ENCODE peak calls at places on chromosomes 6 and 20, in seven cellular contexts. One of them, this sample, is unnamed.

GRCh38 chr6:108779521-108779920 is 68.7 kb upstream of the ARMC2 start:
- DNase-seq in NB4: no peak
- DNase-seq in stimulated activated CD4-positive, alpha-beta T cell treated with anti-CD3 and anti-CD28 coated beads, TNF-alpha, amount 100 ng/mL, for 4 hours: no peak
- DNase-seq in AG08395: peak
- DNase-seq in omental fat pad: no peak
- DNase-seq in stimulated activated CD8-positive, alpha-beta memory T cell treated with anti-CD3 and anti-CD28 coated beads, Interleukin-7, amount 100 ng/mL, for 4 hours: no peak
- DNase-seq in posterior vena cava: no peak
- DNase-seq in this sample: no peak

GRCh38 chr6:167850792-167851191 is 24.1 kb downstream of the AFDN start:
- DNase-seq in NB4: no peak
- DNase-seq in stimulated activated CD4-positive, alpha-beta T cell treated with anti-CD3 and anti-CD28 coated beads, TNF-alpha, amount 100 ng/mL, for 4 hours: no peak
- DNase-seq in AG08395: no peak
- DNase-seq in omental fat pad: no peak
- DNase-seq in stimulated activated CD8-positive, alpha-beta memory T cell treated with anti-CD3 and anti-CD28 coated beads, Interleukin-7, amount 100 ng/mL, for 4 hours: no peak
- DNase-seq in posterior vena cava: no peak
- DNase-seq in this sample: no peak

GRCh38 chr6:48671506-48671905 is 560.5 kb upstream of the PTCHD4 start:
- DNase-seq in NB4: no peak
- DNase-seq in stimulated activated CD4-positive, alpha-beta T cell treated with anti-CD3 and anti-CD28 coated beads, TNF-alpha, amount 100 ng/mL, for 4 hours: no peak
- DNase-seq in AG08395: no peak
- DNase-seq in omental fat pad: no peak
- DNase-seq in stimulated activated CD8-positive, alpha-beta memory T cell treated with anti-CD3 and anti-CD28 coated beads, Interleukin-7, amount 100 ng/mL, for 4 hours: no peak
- DNase-seq in posterior vena cava: no peak
- DNase-seq in this sample: no peak

GRCh38 chr6:20438462-20439070 is 36.9 kb downstream of the E2F3 start:
- DNase-seq in NB4: no peak
- DNase-seq in stimulated activated CD4-positive, alpha-beta T cell treated with anti-CD3 and anti-CD28 coated beads, TNF-alpha, amount 100 ng/mL, for 4 hours: no peak
- DNase-seq in AG08395: peak
- DNase-seq in omental fat pad: no peak
- DNase-seq in stimulated activated CD8-positive, alpha-beta memory T cell treated with anti-CD3 and anti-CD28 coated beads, Interleukin-7, amount 100 ng/mL, for 4 hours: no peak
- DNase-seq in posterior vena cava: no peak
- DNase-seq in this sample: no peak

GRCh38 chr6:706819-707381 is 14.0 kb upstream of the EXOC2 start:
- DNase-seq in NB4: no peak
- DNase-seq in stimulated activated CD4-positive, alpha-beta T cell treated with anti-CD3 and anti-CD28 coated beads, TNF-alpha, amount 100 ng/mL, for 4 hours: no peak
- DNase-seq in AG08395: no peak
- DNase-seq in omental fat pad: no peak
- DNase-seq in stimulated activated CD8-positive, alpha-beta memory T cell treated with anti-CD3 and anti-CD28 coated beads, Interleukin-7, amount 100 ng/mL, for 4 hours: no peak
- DNase-seq in posterior vena cava: no peak
- DNase-seq in this sample: no peak

GRCh38 chr20:49641683-49642649 is 71.7 kb downstream of the B4GALT5 start:
- DNase-seq in NB4: no peak
- DNase-seq in stimulated activated CD4-positive, alpha-beta T cell treated with anti-CD3 and anti-CD28 coated beads, TNF-alpha, amount 100 ng/mL, for 4 hours: no peak
- DNase-seq in AG08395: no peak
- DNase-seq in omental fat pad: no peak
- DNase-seq in stimulated activated CD8-positive, alpha-beta memory T cell treated with anti-CD3 and anti-CD28 coated beads, Interleukin-7, amount 100 ng/mL, for 4 hours: no peak
- DNase-seq in posterior vena cava: no peak
- DNase-seq in this sample: no peak

GRCh38 chr20:54726687-54727086 is 251.3 kb downstream of the DOK5 start:
- DNase-seq in NB4: peak
- DNase-seq in stimulated activated CD4-positive, alpha-beta T cell treated with anti-CD3 and anti-CD28 coated beads, TNF-alpha, amount 100 ng/mL, for 4 hours: no peak
- DNase-seq in AG08395: no peak
- DNase-seq in omental fat pad: no peak
- DNase-seq in stimulated activated CD8-positive, alpha-beta memory T cell treated with anti-CD3 and anti-CD28 coated beads, Interleukin-7, amount 100 ng/mL, for 4 hours: no peak
- DNase-seq in posterior vena cava: no peak
- DNase-seq in this sample: no peak

GRCh38 chr6:157929076-157929475 is 52.6 kb upstream of the SYNJ2 start:
- DNase-seq in NB4: no peak
- DNase-seq in stimulated activated CD4-positive, alpha-beta T cell treated with anti-CD3 and anti-CD28 coated beads, TNF-alpha, amount 100 ng/mL, for 4 hours: no peak
- DNase-seq in AG08395: no peak
- DNase-seq in omental fat pad: no peak
- DNase-seq in stimulated activated CD8-positive, alpha-beta memory T cell treated with anti-CD3 and anti-CD28 coated beads, Interleukin-7, amount 100 ng/mL, for 4 hours: no peak
- DNase-seq in posterior vena cava: no peak
- DNase-seq in this sample: no peak

GRCh38 chr20:62445553-62446340 is 18.4 kb upstream of the RBBP8NL start:
- DNase-seq in NB4: no peak
- DNase-seq in stimulated activated CD4-positive, alpha-beta T cell treated with anti-CD3 and anti-CD28 coated beads, TNF-alpha, amount 100 ng/mL, for 4 hours: no peak
- DNase-seq in AG08395: no peak
- DNase-seq in omental fat pad: no peak
- DNase-seq in stimulated activated CD8-positive, alpha-beta memory T cell treated with anti-CD3 and anti-CD28 coated beads, Interleukin-7, amount 100 ng/mL, for 4 hours: no peak
- DNase-seq in posterior vena cava: no peak
- DNase-seq in this sample: no peak

GRCh38 chr6:56370591-56371198 is 123.3 kb upstream of the COL21A1 start:
- DNase-seq in NB4: peak
- DNase-seq in stimulated activated CD4-positive, alpha-beta T cell treated with anti-CD3 and anti-CD28 coated beads, TNF-alpha, amount 100 ng/mL, for 4 hours: no peak
- DNase-seq in AG08395: peak
- DNase-seq in omental fat pad: no peak
- DNase-seq in stimulated activated CD8-positive, alpha-beta memory T cell treated with anti-CD3 and anti-CD28 coated beads, Interleukin-7, amount 100 ng/mL, for 4 hours: no peak
- DNase-seq in posterior vena cava: no peak
- DNase-seq in this sample: no peak

GRCh38 chr20:49676581-49677291 is 36.9 kb downstream of the B4GALT5 start:
- DNase-seq in NB4: peak
- DNase-seq in stimulated activated CD4-positive, alpha-beta T cell treated with anti-CD3 and anti-CD28 coated beads, TNF-alpha, amount 100 ng/mL, for 4 hours: no peak
- DNase-seq in AG08395: peak
- DNase-seq in omental fat pad: no peak
- DNase-seq in stimulated activated CD8-positive, alpha-beta memory T cell treated with anti-CD3 and anti-CD28 coated beads, Interleukin-7, amount 100 ng/mL, for 4 hours: peak
- DNase-seq in posterior vena cava: no peak
- DNase-seq in this sample: no peak

GRCh38 chr20:44836596-44837120 is 26.3 kb upstream of the RIMS4 start:
- DNase-seq in NB4: no peak
- DNase-seq in stimulated activated CD4-positive, alpha-beta T cell treated with anti-CD3 and anti-CD28 coated beads, TNF-alpha, amount 100 ng/mL, for 4 hours: no peak
- DNase-seq in AG08395: no peak
- DNase-seq in omental fat pad: no peak
- DNase-seq in stimulated activated CD8-positive, alpha-beta memory T cell treated with anti-CD3 and anti-CD28 coated beads, Interleukin-7, amount 100 ng/mL, for 4 hours: no peak
- DNase-seq in posterior vena cava: no peak
- DNase-seq in this sample: no peak

GRCh38 chr6:33298773-33299236 is at the start of gene RGL2:
- DNase-seq in NB4: peak
- DNase-seq in stimulated activated CD4-positive, alpha-beta T cell treated with anti-CD3 and anti-CD28 coated beads, TNF-alpha, amount 100 ng/mL, for 4 hours: peak
- DNase-seq in AG08395: peak
- DNase-seq in omental fat pad: no peak
- DNase-seq in stimulated activated CD8-positive, alpha-beta memory T cell treated with anti-CD3 and anti-CD28 coated beads, Interleukin-7, amount 100 ng/mL, for 4 hours: peak
- DNase-seq in posterior vena cava: peak
- DNase-seq in this sample: peak

GRCh38 chr6:91713911-91714310 is 1127.0 kb upstream of the MAP3K7 start:
- DNase-seq in NB4: no peak
- DNase-seq in stimulated activated CD4-positive, alpha-beta T cell treated with anti-CD3 and anti-CD28 coated beads, TNF-alpha, amount 100 ng/mL, for 4 hours: no peak
- DNase-seq in AG08395: no peak
- DNase-seq in omental fat pad: no peak
- DNase-seq in stimulated activated CD8-positive, alpha-beta memory T cell treated with anti-CD3 and anti-CD28 coated beads, Interleukin-7, amount 100 ng/mL, for 4 hours: no peak
- DNase-seq in posterior vena cava: no peak
- DNase-seq in this sample: no peak

GRCh38 chr6:146895772-146896061 is 296.9 kb downstream of the ADGB start:
- DNase-seq in NB4: no peak
- DNase-seq in stimulated activated CD4-positive, alpha-beta T cell treated with anti-CD3 and anti-CD28 coated beads, TNF-alpha, amount 100 ng/mL, for 4 hours: no peak
- DNase-seq in AG08395: no peak
- DNase-seq in omental fat pad: no peak
- DNase-seq in stimulated activated CD8-positive, alpha-beta memory T cell treated with anti-CD3 and anti-CD28 coated beads, Interleukin-7, amount 100 ng/mL, for 4 hours: no peak
- DNase-seq in posterior vena cava: no peak
- DNase-seq in this sample: no peak

GRCh38 chr6:152595507-152595906 is 41.7 kb downstream of the SYNE1 start:
- DNase-seq in NB4: no peak
- DNase-seq in stimulated activated CD4-positive, alpha-beta T cell treated with anti-CD3 and anti-CD28 coated beads, TNF-alpha, amount 100 ng/mL, for 4 hours: no peak
- DNase-seq in AG08395: no peak
- DNase-seq in omental fat pad: no peak
- DNase-seq in stimulated activated CD8-positive, alpha-beta memory T cell treated with anti-CD3 and anti-CD28 coated beads, Interleukin-7, amount 100 ng/mL, for 4 hours: no peak
- DNase-seq in posterior vena cava: no peak
- DNase-seq in this sample: no peak

GRCh38 chr6:150599199-150600002 is at the start of gene PLEKHG1:
- DNase-seq in NB4: peak
- DNase-seq in stimulated activated CD4-positive, alpha-beta T cell treated with anti-CD3 and anti-CD28 coated beads, TNF-alpha, amount 100 ng/mL, for 4 hours: peak
- DNase-seq in AG08395: peak
- DNase-seq in omental fat pad: no peak
- DNase-seq in stimulated activated CD8-positive, alpha-beta memory T cell treated with anti-CD3 and anti-CD28 coated beads, Interleukin-7, amount 100 ng/mL, for 4 hours: peak
- DNase-seq in posterior vena cava: peak
- DNase-seq in this sample: peak

GRCh38 chr6:97316982-97317381 is 34.0 kb upstream of the MMS22L start:
- DNase-seq in NB4: no peak
- DNase-seq in stimulated activated CD4-positive, alpha-beta T cell treated with anti-CD3 and anti-CD28 coated beads, TNF-alpha, amount 100 ng/mL, for 4 hours: no peak
- DNase-seq in AG08395: no peak
- DNase-seq in omental fat pad: no peak
- DNase-seq in stimulated activated CD8-positive, alpha-beta memory T cell treated with anti-CD3 and anti-CD28 coated beads, Interleukin-7, amount 100 ng/mL, for 4 hours: no peak
- DNase-seq in posterior vena cava: no peak
- DNase-seq in this sample: no peak

GRCh38 chr6:149452062-149452939 is 32.5 kb downstream of the ZC3H12D start:
- DNase-seq in NB4: no peak
- DNase-seq in stimulated activated CD4-positive, alpha-beta T cell treated with anti-CD3 and anti-CD28 coated beads, TNF-alpha, amount 100 ng/mL, for 4 hours: no peak
- DNase-seq in AG08395: no peak
- DNase-seq in omental fat pad: no peak
- DNase-seq in stimulated activated CD8-positive, alpha-beta memory T cell treated with anti-CD3 and anti-CD28 coated beads, Interleukin-7, amount 100 ng/mL, for 4 hours: no peak
- DNase-seq in posterior vena cava: peak
- DNase-seq in this sample: no peak

GRCh38 chr6:6696867-6697531 is 108.5 kb downstream of the LY86 start:
- DNase-seq in NB4: peak
- DNase-seq in stimulated activated CD4-positive, alpha-beta T cell treated with anti-CD3 and anti-CD28 coated beads, TNF-alpha, amount 100 ng/mL, for 4 hours: no peak
- DNase-seq in AG08395: peak
- DNase-seq in omental fat pad: peak
- DNase-seq in stimulated activated CD8-positive, alpha-beta memory T cell treated with anti-CD3 and anti-CD28 coated beads, Interleukin-7, amount 100 ng/mL, for 4 hours: no peak
- DNase-seq in posterior vena cava: peak
- DNase-seq in this sample: no peak

GRCh38 chr20:4563534-4563933 is 158.2 kb upstream of the PRND start:
- DNase-seq in NB4: peak
- DNase-seq in stimulated activated CD4-positive, alpha-beta T cell treated with anti-CD3 and anti-CD28 coated beads, TNF-alpha, amount 100 ng/mL, for 4 hours: no peak
- DNase-seq in AG08395: peak
- DNase-seq in omental fat pad: no peak
- DNase-seq in stimulated activated CD8-positive, alpha-beta memory T cell treated with anti-CD3 and anti-CD28 coated beads, Interleukin-7, amount 100 ng/mL, for 4 hours: no peak
- DNase-seq in posterior vena cava: no peak
- DNase-seq in this sample: no peak

GRCh38 chr6:138336221-138336620 is 41.5 kb upstream of the SMIM28 start:
- DNase-seq in NB4: no peak
- DNase-seq in stimulated activated CD4-positive, alpha-beta T cell treated with anti-CD3 and anti-CD28 coated beads, TNF-alpha, amount 100 ng/mL, for 4 hours: no peak
- DNase-seq in AG08395: no peak
- DNase-seq in omental fat pad: no peak
- DNase-seq in stimulated activated CD8-positive, alpha-beta memory T cell treated with anti-CD3 and anti-CD28 coated beads, Interleukin-7, amount 100 ng/mL, for 4 hours: no peak
- DNase-seq in posterior vena cava: no peak
- DNase-seq in this sample: no peak

GRCh38 chr20:51531712-51532456 is 10.6 kb downstream of the NFATC2 start:
- DNase-seq in NB4: no peak
- DNase-seq in stimulated activated CD4-positive, alpha-beta T cell treated with anti-CD3 and anti-CD28 coated beads, TNF-alpha, amount 100 ng/mL, for 4 hours: no peak
- DNase-seq in AG08395: no peak
- DNase-seq in omental fat pad: no peak
- DNase-seq in stimulated activated CD8-positive, alpha-beta memory T cell treated with anti-CD3 and anti-CD28 coated beads, Interleukin-7, amount 100 ng/mL, for 4 hours: no peak
- DNase-seq in posterior vena cava: no peak
- DNase-seq in this sample: no peak

GRCh38 chr20:60138263-60139127 is 180.3 kb downstream of the CDH26 start:
- DNase-seq in NB4: peak
- DNase-seq in stimulated activated CD4-positive, alpha-beta T cell treated with anti-CD3 and anti-CD28 coated beads, TNF-alpha, amount 100 ng/mL, for 4 hours: peak
- DNase-seq in AG08395: no peak
- DNase-seq in omental fat pad: no peak
- DNase-seq in stimulated activated CD8-positive, alpha-beta memory T cell treated with anti-CD3 and anti-CD28 coated beads, Interleukin-7, amount 100 ng/mL, for 4 hours: peak
- DNase-seq in posterior vena cava: peak
- DNase-seq in this sample: no peak

GRCh38 chr20:4813839-4814695 is 92.4 kb downstream of the PRND start:
- DNase-seq in NB4: peak
- DNase-seq in stimulated activated CD4-positive, alpha-beta T cell treated with anti-CD3 and anti-CD28 coated beads, TNF-alpha, amount 100 ng/mL, for 4 hours: no peak
- DNase-seq in AG08395: no peak
- DNase-seq in omental fat pad: no peak
- DNase-seq in stimulated activated CD8-positive, alpha-beta memory T cell treated with anti-CD3 and anti-CD28 coated beads, Interleukin-7, amount 100 ng/mL, for 4 hours: no peak
- DNase-seq in posterior vena cava: no peak
- DNase-seq in this sample: no peak

GRCh38 chr6:97059473-97059872 is 134.9 kb downstream of the KLHL32 start:
- DNase-seq in NB4: peak
- DNase-seq in stimulated activated CD4-positive, alpha-beta T cell treated with anti-CD3 and anti-CD28 coated beads, TNF-alpha, amount 100 ng/mL, for 4 hours: no peak
- DNase-seq in AG08395: peak
- DNase-seq in omental fat pad: no peak
- DNase-seq in stimulated activated CD8-positive, alpha-beta memory T cell treated with anti-CD3 and anti-CD28 coated beads, Interleukin-7, amount 100 ng/mL, for 4 hours: no peak
- DNase-seq in posterior vena cava: no peak
- DNase-seq in this sample: no peak

GRCh38 chr6:1136415-1136774 is 175.5 kb upstream of the FOXQ1 start:
- DNase-seq in NB4: no peak
- DNase-seq in stimulated activated CD4-positive, alpha-beta T cell treated with anti-CD3 and anti-CD28 coated beads, TNF-alpha, amount 100 ng/mL, for 4 hours: no peak
- DNase-seq in AG08395: peak
- DNase-seq in omental fat pad: no peak
- DNase-seq in stimulated activated CD8-positive, alpha-beta memory T cell treated with anti-CD3 and anti-CD28 coated beads, Interleukin-7, amount 100 ng/mL, for 4 hours: no peak
- DNase-seq in posterior vena cava: no peak
- DNase-seq in this sample: peak